ENCODE peak calls at places on chromosomes 4 and X, in six cellular contexts. One of them, this sample, is unnamed.

GRCh38 chr4:59598233-59598618 is 1601.9 kb upstream of the ADGRL3 start:
- DNase-seq in stimulated activated CD8-positive, alpha-beta memory T cell treated with anti-CD3 and anti-CD28 coated beads, Interleukin-4, amount 100 ng/mL, for 24 hours: no peak
- DNase-seq in activated CD4-positive, CD25-positive, alpha-beta regulatory T cell treated with anti-CD3 and anti-CD28 coated beads, Interleukin-2, amount 50 U/mL, for 72 hours: no peak
- DNase-seq in colonic mucosa: no peak
- DNase-seq in T follicular helper cell: no peak
- DNase-seq in activated T-cell treated with anti-CD3 and anti-CD28 coated beads, Interleukin-2, amount 50 U/mL, for 1 hour: no peak
- DNase-seq in this sample: no peak

GRCh38 chr4:15779336-15779735 is 1.2 kb downstream of the CD38 start:
- DNase-seq in stimulated activated CD8-positive, alpha-beta memory T cell treated with anti-CD3 and anti-CD28 coated beads, Interleukin-4, amount 100 ng/mL, for 24 hours: no peak
- DNase-seq in activated CD4-positive, CD25-positive, alpha-beta regulatory T cell treated with anti-CD3 and anti-CD28 coated beads, Interleukin-2, amount 50 U/mL, for 72 hours: no peak
- DNase-seq in colonic mucosa: peak
- DNase-seq in T follicular helper cell: no peak
- DNase-seq in activated T-cell treated with anti-CD3 and anti-CD28 coated beads, Interleukin-2, amount 50 U/mL, for 1 hour: no peak
- DNase-seq in this sample: no peak

GRCh38 chr4:129804458-129804981 is 708.6 kb downstream of the C4orf33 start:
- DNase-seq in stimulated activated CD8-positive, alpha-beta memory T cell treated with anti-CD3 and anti-CD28 coated beads, Interleukin-4, amount 100 ng/mL, for 24 hours: no peak
- DNase-seq in activated CD4-positive, CD25-positive, alpha-beta regulatory T cell treated with anti-CD3 and anti-CD28 coated beads, Interleukin-2, amount 50 U/mL, for 72 hours: no peak
- DNase-seq in colonic mucosa: no peak
- DNase-seq in T follicular helper cell: no peak
- DNase-seq in activated T-cell treated with anti-CD3 and anti-CD28 coated beads, Interleukin-2, amount 50 U/mL, for 1 hour: no peak
- DNase-seq in this sample: no peak

GRCh38 chr4:29278580-29278979 is 1441.6 kb upstream of the PCDH7 start:
- DNase-seq in stimulated activated CD8-positive, alpha-beta memory T cell treated with anti-CD3 and anti-CD28 coated beads, Interleukin-4, amount 100 ng/mL, for 24 hours: no peak
- DNase-seq in activated CD4-positive, CD25-positive, alpha-beta regulatory T cell treated with anti-CD3 and anti-CD28 coated beads, Interleukin-2, amount 50 U/mL, for 72 hours: no peak
- DNase-seq in colonic mucosa: no peak
- DNase-seq in T follicular helper cell: no peak
- DNase-seq in activated T-cell treated with anti-CD3 and anti-CD28 coated beads, Interleukin-2, amount 50 U/mL, for 1 hour: no peak
- DNase-seq in this sample: no peak

GRCh38 chrX:24241822-24242648 is 71.8 kb downstream of the SUPT20HL2 start:
- DNase-seq in stimulated activated CD8-positive, alpha-beta memory T cell treated with anti-CD3 and anti-CD28 coated beads, Interleukin-4, amount 100 ng/mL, for 24 hours: no peak
- DNase-seq in activated CD4-positive, CD25-positive, alpha-beta regulatory T cell treated with anti-CD3 and anti-CD28 coated beads, Interleukin-2, amount 50 U/mL, for 72 hours: no peak
- DNase-seq in colonic mucosa: no peak
- DNase-seq in T follicular helper cell: no peak
- DNase-seq in activated T-cell treated with anti-CD3 and anti-CD28 coated beads, Interleukin-2, amount 50 U/mL, for 1 hour: no peak
- DNase-seq in this sample: no peak

GRCh38 chr4:52989865-52990264 is 127.7 kb downstream of the RASL11B start:
- DNase-seq in stimulated activated CD8-positive, alpha-beta memory T cell treated with anti-CD3 and anti-CD28 coated beads, Interleukin-4, amount 100 ng/mL, for 24 hours: no peak
- DNase-seq in activated CD4-positive, CD25-positive, alpha-beta regulatory T cell treated with anti-CD3 and anti-CD28 coated beads, Interleukin-2, amount 50 U/mL, for 72 hours: no peak
- DNase-seq in colonic mucosa: no peak
- DNase-seq in T follicular helper cell: no peak
- DNase-seq in activated T-cell treated with anti-CD3 and anti-CD28 coated beads, Interleukin-2, amount 50 U/mL, for 1 hour: no peak
- DNase-seq in this sample: no peak

GRCh38 chr4:55373461-55373860 is 22.3 kb upstream of the TMEM165 start:
- DNase-seq in stimulated activated CD8-positive, alpha-beta memory T cell treated with anti-CD3 and anti-CD28 coated beads, Interleukin-4, amount 100 ng/mL, for 24 hours: no peak
- DNase-seq in activated CD4-positive, CD25-positive, alpha-beta regulatory T cell treated with anti-CD3 and anti-CD28 coated beads, Interleukin-2, amount 50 U/mL, for 72 hours: no peak
- DNase-seq in colonic mucosa: no peak
- DNase-seq in T follicular helper cell: no peak
- DNase-seq in activated T-cell treated with anti-CD3 and anti-CD28 coated beads, Interleukin-2, amount 50 U/mL, for 1 hour: no peak
- DNase-seq in this sample: no peak

GRCh38 chrX:150162141-150162540 is 201.0 kb upstream of the MAMLD1 start:
- DNase-seq in stimulated activated CD8-positive, alpha-beta memory T cell treated with anti-CD3 and anti-CD28 coated beads, Interleukin-4, amount 100 ng/mL, for 24 hours: no peak
- DNase-seq in activated CD4-positive, CD25-positive, alpha-beta regulatory T cell treated with anti-CD3 and anti-CD28 coated beads, Interleukin-2, amount 50 U/mL, for 72 hours: no peak
- DNase-seq in colonic mucosa: no peak
- DNase-seq in T follicular helper cell: no peak
- DNase-seq in activated T-cell treated with anti-CD3 and anti-CD28 coated beads, Interleukin-2, amount 50 U/mL, for 1 hour: no peak
- DNase-seq in this sample: no peak

GRCh38 chr4:48706741-48707140 is 73.3 kb downstream of the FRYL start:
- DNase-seq in stimulated activated CD8-positive, alpha-beta memory T cell treated with anti-CD3 and anti-CD28 coated beads, Interleukin-4, amount 100 ng/mL, for 24 hours: no peak
- DNase-seq in activated CD4-positive, CD25-positive, alpha-beta regulatory T cell treated with anti-CD3 and anti-CD28 coated beads, Interleukin-2, amount 50 U/mL, for 72 hours: no peak
- DNase-seq in colonic mucosa: no peak
- DNase-seq in T follicular helper cell: no peak
- DNase-seq in activated T-cell treated with anti-CD3 and anti-CD28 coated beads, Interleukin-2, amount 50 U/mL, for 1 hour: no peak
- DNase-seq in this sample: no peak

GRCh38 chr4:175536852-175537453 is 275.1 kb downstream of the GPM6A start:
- DNase-seq in stimulated activated CD8-positive, alpha-beta memory T cell treated with anti-CD3 and anti-CD28 coated beads, Interleukin-4, amount 100 ng/mL, for 24 hours: no peak
- DNase-seq in activated CD4-positive, CD25-positive, alpha-beta regulatory T cell treated with anti-CD3 and anti-CD28 coated beads, Interleukin-2, amount 50 U/mL, for 72 hours: no peak
- DNase-seq in colonic mucosa: no peak
- DNase-seq in T follicular helper cell: no peak
- DNase-seq in activated T-cell treated with anti-CD3 and anti-CD28 coated beads, Interleukin-2, amount 50 U/mL, for 1 hour: no peak
- DNase-seq in this sample: no peak

GRCh38 chr4:137599766-137600165 is 67.5 kb upstream of the PCDH18 start:
- DNase-seq in stimulated activated CD8-positive, alpha-beta memory T cell treated with anti-CD3 and anti-CD28 coated beads, Interleukin-4, amount 100 ng/mL, for 24 hours: no peak
- DNase-seq in activated CD4-positive, CD25-positive, alpha-beta regulatory T cell treated with anti-CD3 and anti-CD28 coated beads, Interleukin-2, amount 50 U/mL, for 72 hours: no peak
- DNase-seq in colonic mucosa: no peak
- DNase-seq in T follicular helper cell: no peak
- DNase-seq in activated T-cell treated with anti-CD3 and anti-CD28 coated beads, Interleukin-2, amount 50 U/mL, for 1 hour: no peak
- DNase-seq in this sample: no peak

GRCh38 chrX:42955349-42955748 is 177.4 kb upstream of the PPP1R2C start:
- DNase-seq in stimulated activated CD8-positive, alpha-beta memory T cell treated with anti-CD3 and anti-CD28 coated beads, Interleukin-4, amount 100 ng/mL, for 24 hours: no peak
- DNase-seq in activated CD4-positive, CD25-positive, alpha-beta regulatory T cell treated with anti-CD3 and anti-CD28 coated beads, Interleukin-2, amount 50 U/mL, for 72 hours: no peak
- DNase-seq in colonic mucosa: no peak
- DNase-seq in T follicular helper cell: no peak
- DNase-seq in activated T-cell treated with anti-CD3 and anti-CD28 coated beads, Interleukin-2, amount 50 U/mL, for 1 hour: no peak
- DNase-seq in this sample: no peak

This sample was measured in activated CD4-positive, alpha-beta memory T cell treated with anti-CD3 and anti-CD28 coated beads for 36 hours.